ENCODE peak calls at places on chromosomes 13 and 19, in five cellular contexts. H, F, Z, M and O are unnamed samples. For H3K9me3, the result is how much of the 10 kb centered on the place peaks cover.

GRCh38 chr13:66409542-66409941 is 820.6 kb downstream of the PCDH9 start:
- DNase-seq in H (no peak), F (no peak), Z (no peak), M (no peak), O (no peak)

GRCh38 chr13:40114305-40114896 is 458.9 kb downstream of the COG6 start:
- DNase-seq in H (no peak), F (no peak), Z (no peak), M (no peak), O (no peak)

GRCh38 chr19:40139533-40140287 is 49.0 kb upstream of the ZNF780A start:
- DNase-seq in H (no peak), F (peak), Z (no peak), M (no peak), O (no peak)

GRCh38 chr13:23617551-23618014 is 47.4 kb downstream of the TNFRSF19 start:
- DNase-seq in H (no peak), F (peak), Z (no peak), M (no peak), O (no peak)

GRCh38 chr13:89925107-89925506 is 1422.4 kb upstream of the MIR17HG start:
- DNase-seq in H (no peak), F (peak), Z (no peak), M (no peak), O (no peak)

GRCh38 chr19:55493052-55493649 is 4.9 kb downstream of the SSC5D start:
- DNase-seq in H (peak), F (peak), Z (no peak), M (no peak), O (no peak)

GRCh38 chr13:31001647-31002046 is 69.2 kb downstream of the TEX26 start:
- DNase-seq in H (no peak), F (no peak), Z (no peak), M (no peak), O (no peak)

GRCh38 chr13:51861728-51862300 is at the start of gene CCDC70:
- DNase-seq in H (no peak), F (peak), Z (no peak), M (no peak), O (no peak)

GRCh38 chr13:45783346-45784043 is 68.1 kb downstream of the SIAH3 start:
- DNase-seq in H (no peak), F (no peak), Z (no peak), M (no peak), O (no peak)

GRCh38 chr19:15379996-15380647 is 535 bp upstream of the AKAP8 start:
- DNase-seq in H (no peak), F (peak), Z (peak), M (peak), O (peak)

GRCh38 chr19:10677796-10678195 is 23.4 kb upstream of the QTRT1 start:
- DNase-seq in H (no peak), F (no peak), Z (no peak), M (peak), O (no peak)

GRCh38 chr13:78339927-78340326 is 263.4 kb downstream of the POU4F1 start:
- DNase-seq in H (no peak), F (no peak), Z (no peak), M (no peak), O (no peak)

GRCh38 chr19:46213156-46213555 is 16.4 kb upstream of the IGFL1 start:
- DNase-seq in H (no peak), F (no peak), Z (no peak), M (no peak), O (no peak)

GRCh38 chr19:39197808-39198207 is 1.0 kb downstream of the NCCRP1 start:
- DNase-seq in H (no peak), F (no peak), Z (no peak), M (peak), O (no peak)

GRCh38 chr19:15288146-15288963 is 44.0 kb downstream of the BRD4 start:
- DNase-seq in H (no peak), F (peak), Z (no peak), M (peak), O (peak)

GRCh38 chr19:4200940-4201542 is 18.6 kb downstream of the ANKRD24 start:
- DNase-seq in H (no peak), F (no peak), Z (no peak), M (no peak), O (no peak)
- H3K9me3 ChIP-seq in H (under half), F (under half), Z (under half), M (under half), O (under half)

DNA sequence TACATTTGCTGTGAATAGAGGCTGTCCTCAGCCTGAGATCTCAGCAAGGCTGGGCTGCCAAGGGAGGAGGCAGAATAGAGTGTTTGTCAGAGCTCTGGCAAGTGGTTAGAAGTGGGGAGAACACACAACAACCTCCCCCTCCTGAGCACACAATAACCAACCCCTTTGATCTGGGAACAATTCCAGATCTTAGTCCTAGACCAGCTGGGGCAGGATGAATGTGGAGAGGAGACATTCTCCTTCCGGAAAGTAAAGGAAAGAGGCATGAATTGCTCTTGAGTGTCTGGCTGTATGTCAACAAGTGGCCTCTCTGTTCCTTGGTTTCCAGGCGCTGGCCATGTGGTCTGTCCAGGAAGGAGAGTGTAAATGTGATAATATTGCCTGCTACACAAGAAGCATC is 114.9 kb upstream of the TMTC4 start:
- DNase-seq in H (no peak), F (no peak), Z (no peak), M (peak), O (no peak)
- TF ChIP-seq POLR2A in H (no peak), F (no peak), Z (no peak), M (no peak), O (no peak)

DNA sequence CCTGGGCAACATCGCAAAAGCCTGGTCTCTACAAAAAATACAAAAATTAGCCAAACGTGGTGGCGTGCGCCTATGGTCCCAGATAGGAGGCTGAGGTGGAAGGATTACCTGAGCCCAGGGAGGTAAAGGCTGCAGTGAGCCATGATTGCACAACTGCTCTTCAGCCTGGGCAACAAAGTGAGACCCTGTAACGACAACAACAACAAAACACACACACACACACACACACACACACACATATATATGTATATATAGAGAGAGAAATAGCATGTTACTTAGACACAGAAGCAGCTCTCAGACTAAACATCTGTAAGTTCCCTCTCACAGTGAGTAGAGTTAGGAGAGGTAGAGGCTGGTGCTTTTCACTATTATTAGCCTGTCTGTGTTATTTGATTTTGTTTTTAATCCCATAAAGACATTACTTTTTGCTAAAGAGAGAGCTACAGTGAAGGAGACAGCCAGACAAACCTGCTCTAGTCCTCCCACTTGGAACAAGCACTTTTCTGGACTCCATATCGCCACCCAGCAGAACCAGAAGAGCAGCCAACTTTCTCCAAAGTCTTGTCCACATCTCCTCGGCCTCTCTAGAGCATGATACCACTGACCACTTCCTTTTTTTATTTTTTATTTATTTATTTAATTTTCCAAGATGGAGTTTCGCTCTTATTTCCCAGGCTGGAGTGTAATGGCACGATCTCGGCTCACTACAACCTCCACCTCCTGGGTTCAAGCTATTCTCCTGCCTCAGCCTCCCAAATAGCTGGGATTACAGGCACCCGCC is 2.8 kb upstream of the LIN7B start:
- DNase-seq in H (no peak), F (no peak), Z (no peak), M (no peak), O (no peak)
- H3K27ac ChIP-seq in H (no peak), F (no peak), Z (no peak), M (no peak), O (no peak)

GRCh38 chr19:22605275-22606211 is 28.6 kb upstream of the ZNF492 start:
- DNase-seq in H (no peak), F (no peak), Z (no peak), M (no peak), O (no peak)

GRCh38 chr19:22607653-22608430 is 26.3 kb upstream of the ZNF492 start:
- DNase-seq in H (no peak), F (no peak), Z (no peak), M (no peak), O (peak)

GRCh38 chr19:22604571-22605274 is 29.4 kb upstream of the ZNF492 start:
- DNase-seq in H (no peak), F (no peak), Z (no peak), M (no peak), O (no peak)

GRCh38 chr19:22606954-22607652 is 27.0 kb upstream of the ZNF492 start:
- DNase-seq in H (no peak), F (no peak), Z (no peak), M (no peak), O (peak)

GRCh38 chr19:22606212-22606553 is 27.9 kb upstream of the ZNF492 start:
- DNase-seq in H (no peak), F (no peak), Z (no peak), M (no peak), O (no peak)
- H3K9me3 ChIP-seq in H (under half), F (half or more), Z (under half), M (under half), O (under half)

GRCh38 chr13:34156841-34157365 is 339.0 kb downstream of the RFC3 start:
- DNase-seq in H (peak), F (peak), Z (peak), M (peak), O (peak)
- TF ChIP-seq POLR2A in H (no peak), F (no peak), Z (no peak), M (peak), O (no peak)

GRCh38 chr13:61774903-61775302 is 359.3 kb upstream of the PCDH20 start:
- DNase-seq in H (no peak), F (no peak), Z (no peak), M (no peak), O (no peak)

GRCh38 chr13:61777902-61778301 is 362.3 kb upstream of the PCDH20 start:
- DNase-seq in H (no peak), F (no peak), Z (no peak), M (no peak), O (no peak)

GRCh38 chr13:61778531-61778930 is 362.9 kb upstream of the PCDH20 start:
- DNase-seq in H (no peak), F (no peak), Z (no peak), M (no peak), O (no peak)

GRCh38 chr13:61779456-61779855 is 363.8 kb upstream of the PCDH20 start:
- DNase-seq in H (no peak), F (no peak), Z (no peak), M (no peak), O (no peak)

DNA sequence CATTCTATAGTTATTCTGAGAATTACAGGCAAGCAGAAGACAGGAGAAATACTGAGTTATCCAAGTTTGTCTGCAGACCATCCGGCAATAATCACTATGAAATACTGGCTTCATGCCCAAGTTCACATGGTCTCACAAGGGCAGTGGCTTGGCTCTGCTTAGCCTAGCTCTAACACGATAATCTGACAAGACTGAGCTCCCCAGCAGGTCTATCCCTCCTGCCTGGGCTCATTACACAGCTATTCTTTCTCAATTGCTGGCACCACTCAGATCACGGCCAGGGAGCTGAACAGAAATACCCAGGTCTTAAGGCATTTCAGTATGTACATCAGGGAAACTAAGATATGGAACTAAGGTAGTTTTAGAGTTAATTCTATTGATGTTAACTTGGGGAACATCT is 361.6 kb upstream of the PCDH20 start:
- DNase-seq in H (no peak), F (no peak), Z (no peak), M (no peak), O (no peak)
- H3K27ac ChIP-seq in H (peak), F (no peak), Z (no peak), M (no peak), O (no peak)

GRCh38 chr19:52094526-52094925 is 1.0 kb downstream of the ZNF841 start:
- DNase-seq in H (no peak), F (no peak), Z (no peak), M (no peak), O (no peak)
- H3K9me3 ChIP-seq in H (under half), F (under half), Z (under half), M (under half), O (under half)

DNA sequence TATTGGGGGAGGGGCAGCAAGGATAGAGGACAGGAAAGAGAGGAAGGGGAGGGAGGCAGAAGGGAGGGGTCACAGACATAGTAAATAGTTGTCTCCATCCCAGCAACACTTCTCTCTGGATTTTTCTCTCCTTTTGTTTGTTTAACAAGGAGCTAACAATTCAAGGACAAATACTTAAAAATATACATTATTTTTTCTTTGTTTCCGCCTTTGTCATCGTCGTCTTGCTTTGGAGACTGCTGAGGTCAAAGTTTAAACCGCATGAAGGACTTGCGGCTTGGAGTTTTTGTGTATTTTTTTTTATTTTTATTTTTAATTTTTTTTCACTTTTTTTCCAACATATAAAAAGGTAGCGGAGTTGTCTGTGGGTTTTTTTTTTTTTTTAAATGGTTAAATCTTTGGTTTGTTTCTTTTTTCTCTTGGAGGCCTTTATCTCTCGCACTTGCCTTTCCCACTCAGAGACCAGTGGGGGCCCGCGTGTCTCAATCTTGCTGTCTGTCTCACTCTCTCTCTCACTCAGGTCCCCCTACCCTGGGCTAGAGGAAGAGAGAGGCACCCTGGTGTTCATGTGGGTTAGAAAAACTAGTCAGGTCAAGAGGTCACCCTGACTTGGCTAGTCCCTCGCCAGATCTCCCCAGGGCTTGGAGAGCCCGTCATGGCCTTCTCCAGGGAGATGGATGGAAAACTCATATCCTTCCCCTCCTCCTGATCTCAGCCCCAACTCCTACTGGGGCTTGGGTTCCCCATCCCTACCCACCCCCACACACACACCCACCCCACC is 11.0 kb downstream of the ZNF574 start:
- DNase-seq in H (no peak), F (no peak), Z (no peak), M (no peak), O (no peak)
- TF ChIP-seq POLR2A in H (no peak), F (no peak), Z (no peak), M (no peak), O (no peak)